ENCODE peak calls at places on chromosome 19, in nine cellular contexts. S is activated naive CD4-positive, alpha-beta T cell treated with anti-CD3 and anti-CD28 coated beads for 36 hours; C is naive thymus-derived CD4-positive, alpha-beta T cell; L is GM04504; M is NCI-H524; V is RKO; Q is left colon; W is activated CD4-positive, alpha-beta T cell treated with anti-CD3 and anti-CD28 coated beads, Interleukin-2, amount 50 U/mL, for 4 hours; N is CD8-positive, alpha-beta memory T cell. K is an unnamed sample.

GRCh38 chr19:46861691-46862503 is 1.1 kb downstream of the ARHGAP35 start:
- DNase-seq in S (peak), C (peak), L (no peak), M (no peak), V (peak), Q (peak), W (no peak), N (peak), K (no peak)

GRCh38 chr19:19051478-19052213 is 12.1 kb upstream of the SLC25A42 start:
- DNase-seq in S (no peak), C (no peak), L (no peak), M (no peak), V (no peak), Q (no peak), W (no peak), N (no peak), K (no peak)

GRCh38 chr19:33374406-33374703 is 846 bp downstream of the CEBPG start:
- DNase-seq in S (peak), C (no peak), L (no peak), M (peak), V (peak), Q (no peak), W (no peak), N (no peak), K (no peak)

GRCh38 chr19:7731615-7732014 is 295 bp downstream of the CLEC4G start:
- DNase-seq in S (no peak), C (no peak), L (no peak), M (no peak), V (no peak), Q (no peak), W (no peak), N (no peak), K (no peak)

GRCh38 chr19:55646889-55647731 is 902 bp upstream of the CCDC106 start:
- DNase-seq in S (no peak), C (no peak), L (no peak), M (no peak), V (peak), Q (no peak), W (no peak), N (no peak), K (no peak)

GRCh38 chr19:42214810-42215209 is 2.7 kb downstream of the DEDD2 start:
- DNase-seq in S (no peak), C (no peak), L (no peak), M (no peak), V (no peak), Q (no peak), W (no peak), N (no peak), K (no peak)

GRCh38 chr19:2048959-2049740 is 1.9 kb downstream of the MKNK2 start:
- DNase-seq in S (peak), C (peak), L (no peak), M (no peak), V (no peak), Q (no peak), W (no peak), N (no peak), K (no peak)

GRCh38 chr19:1855040-1855827 is 7.0 kb upstream of the REXO1 start:
- DNase-seq in S (peak), C (peak), L (peak), M (peak), V (peak), Q (peak), W (peak), N (peak), K (peak)

GRCh38 chr19:5985098-5985783 is 7.3 kb upstream of the RANBP3 start:
- DNase-seq in S (no peak), C (no peak), L (no peak), M (no peak), V (no peak), Q (no peak), W (no peak), N (no peak), K (no peak)

GRCh38 chr19:58531052-58531600 is 11.5 kb upstream of the ZBTB45 start:
- DNase-seq in S (no peak), C (no peak), L (no peak), M (no peak), V (no peak), Q (no peak), W (no peak), N (no peak), K (no peak)

GRCh38 chr19:33298146-33298911 is 4.0 kb downstream of the CEBPA start:
- DNase-seq in S (no peak), C (no peak), L (no peak), M (no peak), V (no peak), Q (peak), W (no peak), N (no peak), K (no peak)

GRCh38 chr19:29679598-29680210 is 14.4 kb downstream of the PLEKHF1 start:
- DNase-seq in S (no peak), C (no peak), L (no peak), M (no peak), V (no peak), Q (no peak), W (no peak), N (no peak), K (no peak)

GRCh38 chr19:20278342-20278741 is 111.3 kb downstream of the ZNF486 start:
- DNase-seq in S (no peak), C (no peak), L (no peak), M (no peak), V (no peak), Q (no peak), W (no peak), N (peak), K (no peak)

GRCh38 chr19:16160943-16161560 is 12.3 kb downstream of the CIB3 start:
- DNase-seq in S (peak), C (peak), L (peak), M (no peak), V (peak), Q (no peak), W (no peak), N (no peak), K (peak)

GRCh38 chr19:5536337-5536894 is 31.3 kb downstream of the TINCR start:
- DNase-seq in S (no peak), C (no peak), L (peak), M (peak), V (no peak), Q (no peak), W (no peak), N (no peak), K (no peak)

GRCh38 chr19:33749016-33749415 is 47.7 kb upstream of the KCTD15 start:
- DNase-seq in S (no peak), C (no peak), L (no peak), M (no peak), V (no peak), Q (no peak), W (no peak), N (no peak), K (no peak)

GRCh38 chr19:50568321-50569022 is at the start of gene LRRC4B:
- DNase-seq in S (no peak), C (no peak), L (no peak), M (no peak), V (no peak), Q (no peak), W (no peak), N (no peak), K (no peak)

GRCh38 chr19:45097450-45097775 is 4.4 kb downstream of the PPP1R37 start:
- DNase-seq in S (no peak), C (no peak), L (no peak), M (no peak), V (no peak), Q (no peak), W (no peak), N (no peak), K (no peak)

GRCh38 chr19:1624458-1624857 is 19.2 kb upstream of the UQCR11 start:
- DNase-seq in S (peak), C (peak), L (no peak), M (peak), V (peak), Q (no peak), W (peak), N (peak), K (peak)

GRCh38 chr19:3154957-3155736 is 19.3 kb downstream of the GNA15 start:
- DNase-seq in S (peak), C (peak), L (peak), M (peak), V (peak), Q (peak), W (peak), N (peak), K (peak)

GRCh38 chr19:18526316-18526715 is 4.4 kb upstream of the ELL start:
- DNase-seq in S (no peak), C (no peak), L (no peak), M (no peak), V (no peak), Q (no peak), W (no peak), N (no peak), K (no peak)

GRCh38 chr19:49593233-49594113 is 2.5 kb downstream of the PRR12 start:
- DNase-seq in S (peak), C (peak), L (peak), M (peak), V (peak), Q (peak), W (peak), N (peak), K (peak)

GRCh38 chr19:45769821-45770191 is 754 bp upstream of the SIX5 start:
- DNase-seq in S (no peak), C (peak), L (no peak), M (no peak), V (peak), Q (peak), W (peak), N (peak), K (no peak)

GRCh38 chr19:45200614-45201013 is 22.0 kb downstream of the BLOC1S3 start:
- DNase-seq in S (peak), C (no peak), L (no peak), M (no peak), V (peak), Q (no peak), W (no peak), N (no peak), K (no peak)

GRCh38 chr19:4518345-4519171 is at the start of gene PLIN4:
- DNase-seq in S (no peak), C (no peak), L (no peak), M (no peak), V (no peak), Q (peak), W (no peak), N (no peak), K (peak)

GRCh38 chr19:34662919-34663318 is 14.0 kb downstream of the SCGB2B2 start:
- DNase-seq in S (peak), C (no peak), L (no peak), M (peak), V (peak), Q (no peak), W (peak), N (peak), K (no peak)

K was measured in skeletal muscle cell.